ENCODE peak calls at places on chromosomes 11 and 22, in five cellular contexts. One of them, this sample, is unnamed.

GRCh38 chr22:41517172-41518047 is 26.9 kb downstream of the POLR3H start:
- DNase-seq in KG1: no peak
- DNase-seq in NCI-H1694 treated with DMSO at 0.1 percent for 48 hours: peak; percentile 47
- DNase-seq in nephron progenitor cell: peak; percentile 82
- DNase-seq in stimulated activated CD4-positive, alpha-beta T cell treated with anti-CD3 and anti-CD28 coated beads, TNF-alpha, amount 100 ng/mL, for 1 hour: no peak
- DNase-seq in this sample: peak; percentile 63

GRCh38 chr22:20106205-20106848 is 9.6 kb upstream of the RANBP1 start:
- DNase-seq in KG1: no peak
- DNase-seq in NCI-H1694 treated with DMSO at 0.1 percent for 48 hours: no peak
- DNase-seq in nephron progenitor cell: no peak
- DNase-seq in stimulated activated CD4-positive, alpha-beta T cell treated with anti-CD3 and anti-CD28 coated beads, TNF-alpha, amount 100 ng/mL, for 1 hour: no peak
- DNase-seq in this sample: peak; percentile 22

GRCh38 chr22:31585161-31585859 is 76.7 kb downstream of the PISD start:
- DNase-seq in KG1: no peak
- DNase-seq in NCI-H1694 treated with DMSO at 0.1 percent for 48 hours: no peak
- DNase-seq in nephron progenitor cell: no peak
- DNase-seq in stimulated activated CD4-positive, alpha-beta T cell treated with anti-CD3 and anti-CD28 coated beads, TNF-alpha, amount 100 ng/mL, for 1 hour: no peak
- DNase-seq in this sample: no peak

GRCh38 chr11:15800121-15800800 is 556.1 kb downstream of the SOX6 start:
- DNase-seq in KG1: peak; percentile 2
- DNase-seq in NCI-H1694 treated with DMSO at 0.1 percent for 48 hours: no peak
- DNase-seq in nephron progenitor cell: no peak
- DNase-seq in stimulated activated CD4-positive, alpha-beta T cell treated with anti-CD3 and anti-CD28 coated beads, TNF-alpha, amount 100 ng/mL, for 1 hour: no peak
- DNase-seq in this sample: no peak

GRCh38 chr11:57751676-57752253 is at the start of gene BTBD18:
- DNase-seq in KG1: no peak
- DNase-seq in NCI-H1694 treated with DMSO at 0.1 percent for 48 hours: peak; percentile 4
- DNase-seq in nephron progenitor cell: no peak
- DNase-seq in stimulated activated CD4-positive, alpha-beta T cell treated with anti-CD3 and anti-CD28 coated beads, TNF-alpha, amount 100 ng/mL, for 1 hour: no peak
- DNase-seq in this sample: peak; percentile 2

GRCh38 chr11:119791701-119792151 is 62.7 kb upstream of the NECTIN1 start:
- DNase-seq in KG1: no peak
- DNase-seq in NCI-H1694 treated with DMSO at 0.1 percent for 48 hours: no peak
- DNase-seq in nephron progenitor cell: no peak
- DNase-seq in stimulated activated CD4-positive, alpha-beta T cell treated with anti-CD3 and anti-CD28 coated beads, TNF-alpha, amount 100 ng/mL, for 1 hour: no peak
- DNase-seq in this sample: peak; percentile 12

GRCh38 chr22:39148727-39149535 is 3.5 kb downstream of the CBX7 start:
- DNase-seq in KG1: no peak
- DNase-seq in NCI-H1694 treated with DMSO at 0.1 percent for 48 hours: no peak
- DNase-seq in nephron progenitor cell: peak; percentile 52
- DNase-seq in stimulated activated CD4-positive, alpha-beta T cell treated with anti-CD3 and anti-CD28 coated beads, TNF-alpha, amount 100 ng/mL, for 1 hour: peak; percentile 49
- DNase-seq in this sample: no peak

GRCh38 chr11:76787911-76788596 is 4.9 kb downstream of the TSKU start:
- DNase-seq in KG1: no peak
- DNase-seq in NCI-H1694 treated with DMSO at 0.1 percent for 48 hours: no peak
- DNase-seq in nephron progenitor cell: no peak
- DNase-seq in stimulated activated CD4-positive, alpha-beta T cell treated with anti-CD3 and anti-CD28 coated beads, TNF-alpha, amount 100 ng/mL, for 1 hour: no peak
- DNase-seq in this sample: no peak

GRCh38 chr11:64538501-64538951 is 52.5 kb upstream of the SLC22A12 start:
- DNase-seq in KG1: no peak
- DNase-seq in NCI-H1694 treated with DMSO at 0.1 percent for 48 hours: no peak
- DNase-seq in nephron progenitor cell: no peak
- DNase-seq in stimulated activated CD4-positive, alpha-beta T cell treated with anti-CD3 and anti-CD28 coated beads, TNF-alpha, amount 100 ng/mL, for 1 hour: no peak
- DNase-seq in this sample: peak; percentile 44

GRCh38 chr11:2781413-2782274 is 81.8 kb upstream of the KCNQ1OT1 start:
- DNase-seq in KG1: no peak
- DNase-seq in NCI-H1694 treated with DMSO at 0.1 percent for 48 hours: no peak
- DNase-seq in nephron progenitor cell: no peak
- DNase-seq in stimulated activated CD4-positive, alpha-beta T cell treated with anti-CD3 and anti-CD28 coated beads, TNF-alpha, amount 100 ng/mL, for 1 hour: no peak
- DNase-seq in this sample: no peak

GRCh38 chr11:32333335-32333991 is 101.9 kb downstream of the WT1 start:
- DNase-seq in KG1: no peak
- DNase-seq in NCI-H1694 treated with DMSO at 0.1 percent for 48 hours: no peak
- DNase-seq in nephron progenitor cell: peak; percentile 75
- DNase-seq in stimulated activated CD4-positive, alpha-beta T cell treated with anti-CD3 and anti-CD28 coated beads, TNF-alpha, amount 100 ng/mL, for 1 hour: no peak
- DNase-seq in this sample: no peak

GRCh38 chr11:124276081-124276480 is 19.9 kb downstream of the OR8G5 start:
- DNase-seq in KG1: peak; percentile 79
- DNase-seq in NCI-H1694 treated with DMSO at 0.1 percent for 48 hours: no peak
- DNase-seq in nephron progenitor cell: no peak
- DNase-seq in stimulated activated CD4-positive, alpha-beta T cell treated with anti-CD3 and anti-CD28 coated beads, TNF-alpha, amount 100 ng/mL, for 1 hour: no peak
- DNase-seq in this sample: no peak

GRCh38 chr11:32829157-32829679 is 509 bp upstream of the PRRG4 start:
- DNase-seq in KG1: no peak
- DNase-seq in NCI-H1694 treated with DMSO at 0.1 percent for 48 hours: no peak
- DNase-seq in nephron progenitor cell: no peak
- DNase-seq in stimulated activated CD4-positive, alpha-beta T cell treated with anti-CD3 and anti-CD28 coated beads, TNF-alpha, amount 100 ng/mL, for 1 hour: no peak
- DNase-seq in this sample: no peak

This sample was measured in NCI-H2171 treated with DMSO at 0.1 percent for 48 hours.